ENCODE peak calls at places on chromosomes 4 and X, in nine cellular contexts. P is HCT116, D is suprapubic skin, Q is HL-60, S is upper lobe of left lung, U is SK-N-SH, V is sigmoid colon, W is breast epithelium, G is GM12892. K is an unnamed sample.

GRCh38 chr4:101294591-101294990 is 52.7 kb downstream of the PPP3CA start:
- DNase-seq in P (no peak), D (no peak), Q (no peak), S (no peak), U (no peak), V (no peak), W (no peak), G (no peak), K (no peak)

GRCh38 chrX:55088795-55089489 is at the start of gene PAGE2:
- DNase-seq in P (no peak), D (no peak), Q (no peak), S (no peak), U (no peak), V (no peak), W (no peak), G (no peak), K (no peak)

GRCh38 chrX:143854006-143854405 is 29.9 kb upstream of the UBE2NL start:
- DNase-seq in P (no peak), D (no peak), Q (no peak), S (no peak), U (no peak), V (no peak), W (no peak), G (no peak), K (no peak)

GRCh38 chr4:15238720-15239119 is 189.1 kb upstream of the C1QTNF7 start:
- DNase-seq in P (no peak), D (no peak), Q (peak; percentile 54), S (peak; percentile 37), U (peak; percentile 65), V (no peak), W (no peak), G (peak; percentile 19), K (no peak)

GRCh38 chr4:7519638-7520373 is 85.1 kb upstream of the PSAPL1 start:
- DNase-seq in P (no peak), D (no peak), Q (no peak), S (no peak), U (peak; percentile 81), V (no peak), W (no peak), G (no peak), K (no peak)

GRCh38 chr4:138305055-138305454 is 62.9 kb upstream of the SLC7A11 start:
- DNase-seq in P (no peak), D (no peak), Q (no peak), S (no peak), U (no peak), V (no peak), W (no peak), G (no peak), K (no peak)

GRCh38 chr4:2274320-2275043 is 12.6 kb upstream of the MXD4 start:
- DNase-seq in P (no peak), D (no peak), Q (no peak), S (no peak), U (peak; percentile 68), V (no peak), W (no peak), G (no peak), K (no peak)

GRCh38 chrX:100643943-100644587 is at the start of gene SRPX2:
- DNase-seq in P (peak; percentile 63), D (no peak), Q (no peak), S (peak; percentile 53), U (no peak), V (peak; percentile 85), W (no peak), G (no peak), K (no peak)

GRCh38 chrX:130523460-130524394 is 121.9 kb downstream of the RBMX2 start:
- DNase-seq in P (no peak), D (no peak), Q (peak; percentile 3), S (no peak), U (peak; percentile 80), V (no peak), W (no peak), G (no peak), K (no peak)

GRCh38 chr4:124636793-124637192 is 75.7 kb downstream of the ANKRD50 start:
- DNase-seq in P (no peak), D (no peak), Q (no peak), S (no peak), U (no peak), V (no peak), W (no peak), G (no peak), K (no peak)

GRCh38 chr4:52837716-52838558 is 24.2 kb upstream of the RASL11B start:
- DNase-seq in P (no peak), D (no peak), Q (peak; percentile 58), S (no peak), U (no peak), V (no peak), W (no peak), G (no peak), K (no peak)

GRCh38 chr4:153346563-153346962 is 2.1 kb downstream of the MND1 start:
- DNase-seq in P (no peak), D (no peak), Q (no peak), S (no peak), U (no peak), V (no peak), W (no peak), G (no peak), K (no peak)

GRCh38 chr4:153345011-153345981 is 808 bp downstream of the MND1 start:
- DNase-seq in P (peak; percentile 21), D (no peak), Q (peak; percentile 70), S (peak; percentile 43), U (peak; percentile 74), V (peak; percentile 66), W (no peak), G (peak; percentile 17), K (no peak)

GRCh38 chr4:153342751-153343552 is 1.5 kb upstream of the MND1 start:
- DNase-seq in P (no peak), D (no peak), Q (no peak), S (no peak), U (no peak), V (no peak), W (no peak), G (no peak), K (no peak)

GRCh38 chr4:153346031-153346430 is 1.5 kb downstream of the MND1 start:
- DNase-seq in P (no peak), D (no peak), Q (no peak), S (no peak), U (no peak), V (no peak), W (no peak), G (no peak), K (no peak)

DNA sequence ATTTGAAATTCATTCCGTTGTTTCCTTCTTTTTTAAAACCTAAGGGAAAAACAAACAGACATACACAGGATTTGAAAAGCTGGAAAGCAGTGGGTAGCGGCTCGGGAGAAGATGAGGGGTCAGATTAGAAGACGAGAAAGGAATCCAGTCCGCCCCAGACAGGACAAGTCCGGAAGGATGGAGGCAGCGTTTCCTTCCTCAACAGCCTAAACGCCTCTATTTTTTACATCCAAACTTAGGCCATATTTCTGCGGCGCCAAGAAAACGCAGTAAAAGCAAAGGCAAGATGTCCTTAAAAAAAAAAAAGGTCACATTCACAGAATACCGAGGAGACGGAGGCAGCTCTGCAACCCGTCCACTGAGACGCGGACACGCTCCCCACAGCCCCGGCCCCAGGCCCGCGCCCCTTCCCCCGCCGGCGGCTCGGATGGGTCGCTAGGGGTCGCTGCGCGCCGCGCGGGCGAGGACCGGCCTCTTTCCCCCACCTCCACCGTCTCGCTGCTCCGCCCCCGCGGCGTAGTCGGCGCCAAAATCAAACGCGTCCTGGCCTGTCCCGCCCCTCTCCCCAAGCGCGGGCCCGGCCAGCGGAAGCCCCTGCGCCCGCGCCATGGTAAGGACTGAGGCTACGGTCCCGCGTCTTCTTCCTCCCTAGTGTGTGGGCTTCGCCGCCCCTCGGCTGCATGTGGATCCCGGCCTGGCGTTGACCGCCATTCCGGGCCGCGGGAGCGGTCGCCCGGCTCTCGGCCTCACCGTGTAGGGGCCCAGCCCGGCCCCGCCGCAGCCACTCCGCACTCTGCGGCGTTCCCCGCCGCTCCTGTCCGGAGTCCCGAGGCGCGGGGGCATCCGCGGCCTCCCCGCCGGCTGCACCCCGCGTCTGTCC is at the start of gene MND1:
- DNase-seq in P (peak; percentile 68), D (peak; percentile 90), Q (peak; percentile 92), S (peak; percentile 84), U (peak; percentile 96), V (peak; percentile 88), W (peak; percentile 81), G (peak; percentile 84), K (no peak)
- TF ChIP-seq POLR2AphosphoS5 in P (peak; percentile 82), D (no peak), Q (peak; percentile 83), S (no peak), U (peak; percentile 72), V (no peak), W (peak; percentile 35), G (no peak), K (peak; percentile 28)

DNA sequence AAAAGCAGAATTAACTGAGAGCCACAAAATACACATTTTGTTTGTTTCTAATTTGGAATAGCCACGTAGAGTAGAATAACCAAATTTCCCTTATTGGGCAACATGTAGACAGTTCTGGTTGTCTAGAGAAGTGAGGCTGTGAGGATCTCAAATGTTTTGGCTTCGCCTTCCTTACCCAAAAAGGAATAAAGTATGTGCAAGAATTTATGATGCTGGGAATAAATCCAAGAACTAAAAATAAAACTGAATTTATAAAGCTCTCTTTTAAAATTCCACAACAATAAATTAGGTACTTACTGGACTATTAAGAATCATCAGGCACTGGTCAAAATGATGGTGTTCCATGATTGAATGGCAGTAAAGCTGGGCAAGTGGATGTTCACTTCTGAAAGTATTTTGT is 117.9 kb downstream of the PDE5A start:
- DNase-seq in P (no peak), D (no peak), Q (no peak), S (no peak), U (no peak), V (no peak), W (no peak), G (no peak), K (no peak)
- TF ChIP-seq POLR2AphosphoS5 in P (no peak), D (no peak), Q (no peak), S (no peak), U (no peak), V (peak; percentile 72), W (no peak), G (no peak), K (peak; percentile 81)

DNA sequence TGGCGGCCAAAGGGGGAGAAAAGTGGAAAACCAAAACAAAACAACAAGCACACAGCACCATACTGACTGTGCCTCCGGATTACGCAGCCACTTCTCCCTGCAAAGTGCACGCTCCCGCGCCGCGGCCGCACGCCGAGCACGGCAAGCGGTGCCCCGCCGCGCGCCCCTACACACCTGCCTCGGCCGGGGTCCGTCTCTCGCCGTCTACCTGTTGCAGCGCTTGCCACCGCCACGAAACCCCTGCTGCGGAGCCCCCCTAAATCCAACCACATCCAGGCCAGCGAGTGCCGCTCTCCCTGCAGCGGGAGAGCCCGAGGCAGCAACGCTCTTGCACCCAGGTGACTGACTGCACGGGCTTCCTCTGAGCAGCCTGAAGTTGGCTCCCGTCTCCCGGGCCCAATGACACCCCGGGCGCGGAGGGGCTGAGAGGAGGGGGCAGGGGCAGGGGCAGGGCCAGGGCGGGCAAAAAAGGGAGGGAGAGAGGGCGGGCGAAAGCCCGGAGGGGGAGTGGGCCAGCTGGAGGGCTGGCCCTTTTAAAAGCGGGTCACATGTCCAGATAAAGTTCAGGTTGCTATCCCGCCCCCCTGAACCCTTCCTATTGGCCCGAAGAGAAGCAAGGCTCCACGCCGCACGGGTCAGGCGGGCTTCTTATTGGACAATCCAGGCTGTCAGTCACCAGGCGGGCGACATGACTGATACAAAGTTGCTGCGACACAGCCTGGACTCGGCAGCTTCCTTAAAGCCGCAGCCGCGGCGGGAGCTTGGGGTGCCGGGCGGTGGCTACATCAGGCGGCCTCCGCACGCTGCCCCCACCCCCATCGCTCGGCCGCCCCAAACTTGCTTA is at the start of gene NR3C2:
- DNase-seq in P (peak; percentile 95), D (peak; percentile 100), Q (peak; percentile 98), S (peak; percentile 99), U (peak; percentile 99), V (peak; percentile 100), W (peak; percentile 99), G (peak; percentile 94), K (peak; percentile 99)
- TF ChIP-seq POLR2AphosphoS5 in P (peak; percentile 97), D (peak; percentile 97), Q (peak; percentile 70), S (peak; percentile 99), U (no peak), V (peak; percentile 99), W (peak; percentile 98), G (peak; percentile 57), K (peak; percentile 91)

GRCh38 chr4:78693777-78694456 is 82.2 kb upstream of the BMP2K start:
- DNase-seq in P (no peak), D (no peak), Q (peak; percentile 16), S (peak; percentile 28), U (no peak), V (no peak), W (no peak), G (no peak), K (no peak)
- TF ChIP-seq POLR2AphosphoS5 in P (no peak), D (no peak), Q (no peak), S (no peak), U (no peak), V (no peak), W (no peak), G (no peak), K (no peak)

K was measured in vagina.